ENCODE peak calls at places on chromosome 10, in six cellular contexts. Z, P, R, X, A and W are unnamed samples.

GRCh38 chr10:22911889-22912762 is 15.7 kb upstream of the ARMC3 start:
- DNase-seq in X (no peak), R (no peak), Z (peak), A (no peak), P (no peak), W (no peak)

GRCh38 chr10:44925224-44925623 is 14.1 kb downstream of the TMEM72 start:
- DNase-seq in P (no peak), X (peak), R (no peak), A (no peak), Z (no peak), W (no peak)

GRCh38 chr10:46018453-46019169 is 11.8 kb downstream of the NCOA4 start:
- DNase-seq in P (no peak), X (no peak), A (peak), R (no peak), Z (no peak), W (no peak)

GRCh38 chr10:28400176-28400575 is 97.3 kb upstream of the MPP7 start:
- DNase-seq in A (no peak), P (no peak), R (no peak), Z (no peak), X (no peak), W (no peak)

GRCh38 chr10:47290338-47290737 is 9.7 kb upstream of the GDF10 start:
- DNase-seq in X (no peak), Z (no peak), P (no peak), A (no peak), R (no peak), W (no peak)

GRCh38 chr10:128693493-128694132 is 567.4 kb upstream of the MKI67 start:
- DNase-seq in P (no peak), A (no peak), X (no peak), R (no peak), Z (no peak), W (no peak)

GRCh38 chr10:60718891-60719290 is 59.4 kb upstream of the CDK1 start:
- DNase-seq in A (no peak), X (no peak), P (no peak), Z (no peak), R (no peak), W (no peak)

GRCh38 chr10:76546411-76546810 is 1091.2 kb downstream of the KCNMA1 start:
- DNase-seq in R (no peak), X (no peak), P (no peak), A (no peak), Z (no peak), W (no peak)

GRCh38 chr10:12701696-12702095 is 299.8 kb downstream of the CCDC3 start:
- DNase-seq in A (no peak), R (no peak), Z (no peak), P (no peak), X (no peak), W (no peak)

GRCh38 chr10:60842694-60843093 is 64.4 kb downstream of the CDK1 start:
- DNase-seq in P (no peak), R (no peak), Z (no peak), A (no peak), X (no peak), W (no peak)

GRCh38 chr10:32348297-32349198 is 1.6 kb upstream of the EPC1 start:
- DNase-seq in R (no peak), Z (no peak), P (no peak), X (peak), A (no peak), W (no peak)